ENCODE peak calls at places on chromosomes 6 and 20, in eight cellular contexts. K is Calu3; Y is fibroblast of mammary gland; P is coronary artery; M is uterus; J is endothelial cell; V is neural progenitor cell; Z is CD4-positive, alpha-beta T cell. L is an unnamed sample.

GRCh38 chr6:3022765-3023662 is 23.3 kb downstream of the NQO2 start:
- DNase-seq in J (no peak), V (no peak), Z (peak; percentile 26), K (no peak), P (no peak), Y (peak; percentile 3), M (no peak), L (no peak)

GRCh38 chr20:34536798-34537394 is 20.7 kb downstream of the DYNLRB1 start:
- DNase-seq in V (peak; percentile 65), Z (peak; percentile 31), P (no peak), K (no peak), M (peak; percentile 30), J (peak; percentile 56), Y (peak; percentile 51), L (no peak)

GRCh38 chr6:135418040-135418439 is 79.5 kb downstream of the AHI1 start:
- DNase-seq in M (no peak), Y (no peak), P (no peak), J (no peak), Z (no peak), K (no peak), V (no peak), L (no peak)

GRCh38 chr6:169983651-169984050 is 232.2 kb downstream of the ERMARD start:
- DNase-seq in V (no peak), Z (no peak), M (no peak), P (no peak), K (no peak), J (no peak), Y (no peak), L (no peak)

GRCh38 chr6:2351807-2352431 is 106.5 kb upstream of the GMDS start:
- DNase-seq in P (no peak), Z (no peak), J (no peak), M (no peak), K (no peak), Y (peak; percentile 66), V (no peak), L (no peak)

GRCh38 chr6:33427585-33428218 is 7.8 kb downstream of the SYNGAP1 start:
- DNase-seq in Z (peak; percentile 67), K (peak; percentile 75), P (no peak), V (peak; percentile 79), Y (no peak), J (peak; percentile 54), M (peak; percentile 61), L (peak; percentile 67)

GRCh38 chr6:49787176-49787575 is at the start of gene PGK2:
- DNase-seq in M (no peak), K (no peak), P (no peak), Y (peak; percentile 1), V (peak; percentile 11), J (no peak), Z (no peak), L (no peak)

GRCh38 chr6:107767637-107768036 is 56.5 kb downstream of the SCML4 start:
- DNase-seq in J (no peak), Z (no peak), V (peak; percentile 9), M (no peak), K (no peak), Y (no peak), P (no peak), L (no peak)

GRCh38 chr20:45117581-45117980 is 2.6 kb upstream of the WFDC5 start:
- DNase-seq in V (no peak), P (no peak), K (no peak), M (no peak), Y (no peak), Z (no peak), J (no peak), L (no peak)

GRCh38 chr6:168372871-168373270 is 53.3 kb upstream of the DACT2 start:
- DNase-seq in M (no peak), Y (no peak), V (no peak), Z (no peak), K (no peak), J (no peak), P (no peak), L (no peak)

GRCh38 chr6:105642708-105643107 is 239.8 kb upstream of the PREP start:
- DNase-seq in Z (no peak), M (no peak), Y (peak; percentile 19), P (no peak), V (no peak), J (no peak), K (no peak), L (no peak)

GRCh38 chr20:38569747-38570519 is 11.1 kb upstream of the ADIG start:
- DNase-seq in K (no peak), Y (no peak), V (no peak), Z (no peak), J (no peak), M (no peak), P (no peak), L (no peak)

GRCh38 chr6:85449818-85450577 is at the start of gene NT5E:
- DNase-seq in P (peak; percentile 88), J (peak; percentile 71), M (peak; percentile 83), V (peak; percentile 70), Y (peak; percentile 75), Z (no peak), K (peak; percentile 86), L (no peak)

GRCh38 chr6:129233458-129234134 is 350.7 kb downstream of the LAMA2 start:
- DNase-seq in J (no peak), P (no peak), M (no peak), Z (no peak), Y (no peak), V (no peak), K (no peak), L (no peak)
- TF ChIP-seq CTCF in J (no peak), P (no peak), M (no peak), Z (no peak), Y (no peak), V (no peak), K (no peak), L (no peak)

GRCh38 chr20:11705512-11705911 is 212.2 kb upstream of the BTBD3 start:
- DNase-seq in Z (no peak), V (no peak), M (no peak), K (no peak), Y (no peak), J (no peak), P (no peak), L (no peak)

GRCh38 chr20:11712611-11713160 is 205.0 kb upstream of the BTBD3 start:
- DNase-seq in V (no peak), M (no peak), Z (no peak), P (no peak), J (no peak), Y (no peak), K (no peak), L (no peak)

GRCh38 chr20:11716239-11716944 is 201.3 kb upstream of the BTBD3 start:
- DNase-seq in Y (peak; percentile 62), J (peak; percentile 48), K (peak; percentile 20), Z (no peak), V (peak; percentile 64), P (no peak), M (no peak), L (no peak)

GRCh38 chr20:11716945-11717248 is 200.8 kb upstream of the BTBD3 start:
- DNase-seq in K (no peak), Y (no peak), V (no peak), J (no peak), Z (no peak), M (no peak), P (no peak), L (no peak)

DNA sequence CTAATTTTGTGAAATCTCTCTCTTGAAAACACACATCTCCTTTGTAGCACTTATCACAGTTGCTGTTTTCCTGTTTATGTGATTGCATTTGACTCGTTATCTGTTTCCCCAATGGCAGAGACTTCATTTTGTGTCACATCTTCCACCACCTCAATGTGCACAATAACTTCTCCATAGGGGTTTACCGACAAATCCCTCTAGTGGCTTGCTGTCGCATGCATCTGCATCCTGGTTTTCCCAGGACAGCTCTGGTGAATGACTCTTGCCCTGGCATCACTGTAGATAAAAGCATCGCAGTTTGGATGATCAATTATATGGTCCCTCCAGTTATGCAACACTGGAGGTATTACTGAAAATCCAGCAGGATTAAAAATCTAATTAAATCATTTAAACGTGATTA is 206.5 kb upstream of the BTBD3 start:
- DNase-seq in P (no peak), V (no peak), K (no peak), Y (no peak), J (no peak), Z (no peak), M (no peak), L (no peak)
- TF ChIP-seq CTCF in P (no peak), V (peak; percentile 26), K (no peak), Y (no peak), J (no peak), Z (no peak), M (no peak), L (no peak)

DNA sequence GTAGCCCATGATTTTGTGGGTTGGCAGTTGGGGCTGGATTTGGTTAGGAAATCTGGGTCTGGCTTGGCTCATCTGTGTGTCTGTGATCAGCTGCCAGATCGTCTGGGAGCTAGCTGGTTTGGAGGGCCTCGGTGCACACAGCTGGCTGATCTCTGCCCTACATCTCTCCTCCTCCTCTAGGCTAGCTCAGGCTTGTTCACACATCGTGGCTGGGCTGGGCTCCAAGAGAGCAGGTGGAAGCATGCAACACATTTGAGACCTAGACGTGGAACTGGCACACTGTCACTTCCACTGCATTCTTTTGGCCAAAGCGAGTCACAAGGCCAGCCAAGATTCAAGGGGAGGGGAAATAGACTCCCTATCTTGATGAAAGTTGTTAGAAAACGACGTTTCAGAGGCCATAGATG is 15.9 kb downstream of the NDUFAF5 start:
- DNase-seq in P (peak; percentile 76), Y (peak; percentile 91), Z (no peak), K (no peak), V (no peak), M (peak; percentile 82), J (no peak), L (no peak)
- TF ChIP-seq CTCF in P (no peak), Y (no peak), Z (no peak), K (no peak), V (no peak), M (no peak), J (no peak), L (no peak)

GRCh38 chr20:36792422-36792821 is 18.9 kb upstream of the DSN1 start:
- DNase-seq in P (no peak), K (peak; percentile 72), M (peak; percentile 42), Y (peak; percentile 58), Z (no peak), V (peak; percentile 93), J (peak; percentile 19), L (no peak)
- TF ChIP-seq CTCF in P (no peak), K (no peak), M (no peak), Y (peak; percentile 39), Z (no peak), V (peak; percentile 67), J (no peak), L (no peak)

GRCh38 chr6:129440691-129441090 is 269.3 kb downstream of the ARHGAP18 start:
- DNase-seq in Z (no peak), M (no peak), V (peak; percentile 81), K (no peak), Y (peak; percentile 51), P (no peak), J (no peak), L (no peak)
- TF ChIP-seq CTCF in Z (no peak), M (no peak), V (peak; percentile 32), K (no peak), Y (no peak), P (no peak), J (no peak), L (no peak)

L was measured in natural killer cell.